ENCODE peak calls at places on chromosome 5, in eight cellular contexts. A, H, G, K, Z, J, T and M are unnamed samples.

GRCh38 chr5:134833340-134834032 is 12.3 kb upstream of the C5orf24 start:
- DNase-seq in H (no peak), G (no peak), T (no peak), Z (no peak), J (no peak), A (no peak), K (no peak), M (no peak)

GRCh38 chr5:120609570-120609969 is 145.5 kb downstream of the PRR16 start:
- DNase-seq in K (no peak), J (no peak), G (no peak), A (no peak), Z (no peak), T (no peak), H (no peak), M (no peak)

GRCh38 chr5:52707626-52708025 is 80.1 kb upstream of the ITGA1 start:
- DNase-seq in H (peak; percentile 29), A (no peak), Z (no peak), K (no peak), G (no peak), T (no peak), J (no peak), M (no peak)

GRCh38 chr5:96768708-96769251 is 39.0 kb downstream of the ERAP1 start:
- DNase-seq in A (no peak), H (no peak), J (no peak), G (no peak), K (no peak), T (no peak), Z (no peak), M (no peak)

GRCh38 chr5:72268753-72269410 is 51.2 kb downstream of the MRPS27 start:
- DNase-seq in Z (peak; percentile 36), J (peak; percentile 54), H (peak; percentile 48), K (no peak), G (peak; percentile 70), A (peak; percentile 67), T (no peak), M (peak; percentile 44)

GRCh38 chr5:84016090-84016489 is 295.4 kb upstream of the HAPLN1 start:
- DNase-seq in T (no peak), J (no peak), G (peak; percentile 22), H (no peak), Z (no peak), A (no peak), K (no peak), M (no peak)

GRCh38 chr5:67879619-67880357 is 335.8 kb upstream of the PIK3R1 start:
- DNase-seq in G (no peak), A (no peak), T (no peak), J (no peak), K (no peak), Z (no peak), H (peak; percentile 3), M (no peak)

GRCh38 chr5:78792342-78793055 is 143.9 kb upstream of the LHFPL2 start:
- DNase-seq in A (no peak), G (no peak), K (no peak), T (no peak), J (no peak), H (no peak), Z (no peak), M (no peak)

GRCh38 chr5:149271717-149272558 is at the start of gene AFAP1L1:
- DNase-seq in H (peak; percentile 6), T (peak; percentile 60), J (peak; percentile 29), Z (peak; percentile 89), A (peak; percentile 53), G (peak; percentile 67), K (no peak), M (peak; percentile 23)

GRCh38 chr5:177071671-177072385 is 14.9 kb upstream of the FGFR4 start:
- DNase-seq in K (peak; percentile 56), A (peak; percentile 76), J (peak; percentile 80), H (peak; percentile 86), T (peak; percentile 79), Z (peak; percentile 74), G (peak; percentile 86), M (peak; percentile 69)

GRCh38 chr5:15687401-15687800 is 187.4 kb downstream of the FBXL7 start:
- DNase-seq in G (no peak), Z (no peak), J (no peak), T (no peak), K (no peak), A (no peak), H (no peak), M (no peak)

GRCh38 chr5:132263548-132264261 is 6.2 kb downstream of the PDLIM4 start:
- DNase-seq in A (no peak), Z (peak; percentile 29), J (no peak), T (peak; percentile 64), K (no peak), G (peak; percentile 78), H (no peak), M (no peak)

GRCh38 chr5:108822211-108822947 is 74.7 kb downstream of the FER start:
- DNase-seq in G (no peak), K (no peak), T (no peak), J (no peak), Z (no peak), A (no peak), H (peak; percentile 1), M (no peak)

GRCh38 chr5:58156977-58157701 is 302.7 kb downstream of the PLK2 start:
- DNase-seq in T (no peak), J (no peak), H (no peak), A (no peak), Z (peak; percentile 29), G (peak; percentile 9), K (no peak), M (no peak)

GRCh38 chr5:128974567-128974966 is 9.3 kb downstream of the SLC27A6 start:
- DNase-seq in T (no peak), J (no peak), A (no peak), H (no peak), Z (no peak), K (no peak), G (no peak), M (no peak)

GRCh38 chr5:140962190-140962589 is 4.1 kb upstream of the PCDHAC2 start:
- DNase-seq in Z (no peak), A (no peak), T (no peak), J (no peak), H (no peak), K (no peak), G (no peak), M (no peak)
- TF ChIP-seq MAX in Z (no peak), A (no peak), T (no peak), J (no peak), H (no peak), K (no peak), G (no peak), M (no peak)

DNA sequence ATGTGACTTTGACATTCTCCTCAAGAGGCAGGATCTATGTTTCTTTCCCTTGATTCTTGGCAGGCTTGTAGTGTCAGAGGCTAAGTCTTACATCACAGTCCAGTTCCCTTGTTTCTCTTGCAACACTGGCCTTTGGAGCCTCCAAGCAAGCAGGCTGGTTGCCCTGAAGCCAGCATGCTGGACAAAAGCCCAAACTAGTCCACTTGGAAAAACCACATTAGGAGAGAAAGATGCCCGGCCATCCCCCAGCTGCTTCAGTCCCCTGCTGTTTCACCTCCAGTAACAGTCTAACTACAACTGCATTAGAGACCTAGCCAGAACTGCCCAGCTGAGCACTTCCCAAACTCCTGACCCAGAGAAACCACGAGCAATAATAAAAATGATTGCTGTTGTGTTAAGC is 87.6 kb downstream of the ADAMTS6 start:
- DNase-seq in Z (no peak), J (no peak), T (no peak), H (peak; percentile 12), K (no peak), A (no peak), G (peak; percentile 17), M (no peak)
- TF ChIP-seq MAX in Z (no peak), J (no peak), T (no peak), H (no peak), K (no peak), A (no peak), G (no peak), M (no peak)

GRCh38 chr5:112083623-112084022 is 326.6 kb upstream of the NREP start:
- DNase-seq in A (no peak), G (no peak), H (no peak), K (no peak), Z (no peak), T (no peak), J (no peak), M (no peak)
- TF ChIP-seq MAX in A (no peak), G (no peak), H (no peak), K (no peak), Z (no peak), T (no peak), J (no peak), M (no peak)

GRCh38 chr5:171895076-171895475 is 109.5 kb downstream of the SMIM23 start:
- DNase-seq in H (no peak), A (no peak), Z (no peak), G (no peak), T (no peak), J (no peak), K (no peak), M (no peak)

GRCh38 chr5:171898879-171899278 is 107.6 kb downstream of the FBXW11 start:
- DNase-seq in J (no peak), G (no peak), Z (no peak), K (no peak), H (no peak), A (no peak), T (no peak), M (no peak)

GRCh38 chr5:171899792-171900191 is 106.6 kb downstream of the FBXW11 start:
- DNase-seq in T (no peak), Z (no peak), A (no peak), H (no peak), G (no peak), J (no peak), K (no peak), M (no peak)

GRCh38 chr5:171897231-171897630 is 109.2 kb downstream of the FBXW11 start:
- DNase-seq in H (no peak), Z (no peak), K (no peak), G (no peak), A (no peak), T (no peak), J (no peak), M (no peak)

GRCh38 chr5:171898379-171898778 is 108.1 kb downstream of the FBXW11 start:
- DNase-seq in Z (no peak), H (no peak), K (no peak), G (no peak), T (no peak), A (no peak), J (no peak), M (no peak)
- TF ChIP-seq MAX in Z (no peak), H (no peak), K (no peak), G (no peak), T (no peak), A (no peak), J (no peak), M (no peak)

GRCh38 chr5:20276959-20277263 is 288.9 kb upstream of the CDH18 start:
- DNase-seq in Z (no peak), H (no peak), K (no peak), J (no peak), G (no peak), A (peak; percentile 45), T (no peak), M (no peak)

GRCh38 chr5:20276061-20276958 is 288.3 kb upstream of the CDH18 start:
- DNase-seq in A (no peak), G (no peak), Z (no peak), H (peak; percentile 1), J (no peak), K (no peak), T (peak; percentile 65), M (no peak)
- TF ChIP-seq MAX in A (no peak), G (no peak), Z (peak; percentile 18), H (no peak), J (no peak), K (no peak), T (peak; percentile 73), M (no peak)

GRCh38 chr5:89417990-89418820 is 535.2 kb upstream of the MEF2C start:
- DNase-seq in J (peak; percentile 10), H (no peak), G (no peak), T (no peak), K (no peak), Z (no peak), A (peak; percentile 34), M (no peak)
- TF ChIP-seq MAX in J (no peak), H (no peak), G (no peak), T (no peak), K (no peak), Z (no peak), A (no peak), M (no peak)